ENCODE peak calls at places on chromosomes 16 and 17, in five cellular contexts. U is breast epithelium, X is aorta, M is adrenal gland, C is H1. N is an unnamed sample.

GRCh38 chr17:78785011-78785662 is 3.1 kb upstream of the CYTH1 start:
- DNase-seq in C (no peak), X (no peak), M (peak; percentile 18), U (peak; percentile 39), N (no peak)

GRCh38 chr17:40071720-40072480 is 9.1 kb downstream of the THRA start:
- DNase-seq in U (peak; percentile 87), C (no peak), M (peak; percentile 97), X (peak; percentile 83), N (no peak)

GRCh38 chr17:81027591-81028505 is 7.1 kb upstream of the BAIAP2 start:
- DNase-seq in X (peak; percentile 48), C (no peak), U (no peak), M (no peak), N (no peak)

GRCh38 chr17:44655983-44656700 is at the start of gene MEIOC:
- DNase-seq in X (no peak), U (no peak), M (no peak), C (peak; percentile 84), N (peak; percentile 55)

GRCh38 chr17:14209215-14209614 is 27.4 kb downstream of the CDRT15 start:
- DNase-seq in U (no peak), X (no peak), M (no peak), C (no peak), N (no peak)

GRCh38 chr17:83152745-83153611 is 73.6 kb downstream of the METRNL start:
- DNase-seq in U (peak; percentile 49), M (peak; percentile 33), C (no peak), X (peak; percentile 87), N (no peak)

GRCh38 chr17:41382396-41382795 is 290 bp upstream of the KRT34 start:
- DNase-seq in U (no peak), X (no peak), M (no peak), C (no peak), N (no peak)

GRCh38 chr17:57987582-57988300 is at the start of gene VEZF1:
- DNase-seq in M (peak; percentile 68), U (peak; percentile 68), X (peak; percentile 87), C (no peak), N (no peak)

GRCh38 chr17:62937636-62938035 is 28.4 kb upstream of the TANC2 start:
- DNase-seq in U (no peak), X (no peak), M (no peak), C (no peak), N (no peak)

GRCh38 chr17:75850928-75851692 is 4.0 kb downstream of the WBP2 start:
- DNase-seq in C (no peak), X (no peak), U (no peak), M (peak; percentile 78), N (no peak)

GRCh38 chr17:45734598-45734997 is 49.5 kb upstream of the CRHR1 start:
- DNase-seq in U (no peak), M (no peak), C (no peak), X (no peak), N (no peak)

GRCh38 chr16:67264866-67265265 is 14.5 kb upstream of the PLEKHG4 start:
- DNase-seq in U (no peak), X (no peak), M (no peak), C (no peak), N (no peak)

GRCh38 chr17:76000016-76000754 is 470 bp upstream of the CDK3 start:
- DNase-seq in C (peak; percentile 97), X (no peak), M (peak; percentile 47), U (no peak), N (no peak)

GRCh38 chr16:56241596-56241995 is 50.3 kb downstream of the GNAO1 start:
- DNase-seq in X (no peak), C (no peak), U (no peak), M (no peak), N (no peak)

GRCh38 chr16:1084971-1085370 is 11.1 kb downstream of the C1QTNF8 start:
- DNase-seq in X (no peak), M (no peak), U (no peak), C (no peak), N (no peak)

GRCh38 chr16:1081734-1082265 is 9.3 kb downstream of the SSTR5 start:
- DNase-seq in X (no peak), C (no peak), U (no peak), M (no peak), N (no peak)

GRCh38 chr16:1082266-1082951 is 9.9 kb downstream of the SSTR5 start:
- DNase-seq in U (no peak), X (no peak), M (no peak), C (no peak), N (no peak)

GRCh38 chr16:1080801-1081733 is 8.5 kb downstream of the SSTR5 start:
- DNase-seq in C (no peak), M (no peak), X (no peak), U (no peak), N (no peak)

GRCh38 chr16:1082952-1083675 is 10.6 kb downstream of the SSTR5 start:
- DNase-seq in U (no peak), M (peak; percentile 56), X (no peak), C (no peak), N (no peak)
- H3K27me3 ChIP-seq in U (peaks cover 3% of the 10 kb centered on the region), M (no peaks in the 10 kb centered on the region), X (no peaks in the 10 kb centered on the region), C (no peaks in the 10 kb centered on the region), N (no peaks in the 10 kb centered on the region)

GRCh38 chr17:7416323-7416722 is 3.8 kb upstream of the SPEM1 start:
- DNase-seq in X (no peak), M (no peak), C (no peak), U (no peak), N (no peak)
- H3K4me1 ChIP-seq in X (no peaks in the 10 kb centered on the region), M (no peaks in the 10 kb centered on the region), C (peaks cover 17% of the 10 kb centered on the region), U (no peaks in the 10 kb centered on the region), N (peaks cover 5% of the 10 kb centered on the region)

GRCh38 chr17:29008591-29008990 is 2.8 kb upstream of the SEZ6 start:
- DNase-seq in C (no peak), U (no peak), M (no peak), X (no peak), N (no peak)
- H3K27me3 ChIP-seq in C (peaks cover 18% of the 10 kb centered on the region), U (peaks cover 5% of the 10 kb centered on the region), M (peaks cover 19% of the 10 kb centered on the region), X (no peaks in the 10 kb centered on the region), N (peaks cover 6% of the 10 kb centered on the region)

DNA sequence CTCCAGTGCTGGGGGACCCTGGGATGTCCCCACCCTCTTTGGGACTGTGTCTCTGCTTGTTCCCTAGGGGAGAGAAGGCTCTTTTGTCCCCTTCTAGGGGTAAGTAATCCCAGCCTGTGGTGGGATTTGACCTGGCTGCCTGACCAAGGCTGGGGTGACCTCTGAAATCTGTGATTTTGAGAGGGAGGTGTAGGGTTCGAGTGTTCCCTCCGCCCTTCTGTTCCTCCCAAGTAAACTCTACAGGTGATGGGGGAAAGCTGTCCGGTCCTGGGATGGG is 617 bp downstream of the TMEM92 start:
- DNase-seq in M (no peak), X (peak; percentile 14), U (no peak), C (no peak), N (no peak)
- H3K4me1 ChIP-seq in M (no peaks in the 10 kb centered on the region), X (no peaks in the 10 kb centered on the region), U (no peaks in the 10 kb centered on the region), C (peaks cover 28% of the 10 kb centered on the region), N (peaks cover 21% of the 10 kb centered on the region)

GRCh38 chr16:155031-155398 is 2.6 kb downstream of the HBZ start:
- DNase-seq in M (no peak), U (no peak), X (no peak), C (no peak), N (no peak)

GRCh38 chr16:152141-153128 is at the start of gene HBZ:
- DNase-seq in M (no peak), X (no peak), C (no peak), U (no peak), N (no peak)

GRCh38 chr16:149024-149675 is 3.3 kb upstream of the HBZ start:
- DNase-seq in C (no peak), M (no peak), X (no peak), U (no peak), N (no peak)

GRCh38 chr16:159136-159849 is 6.5 kb upstream of the HBM start:
- DNase-seq in U (no peak), C (no peak), X (no peak), M (no peak), N (no peak)

DNA sequence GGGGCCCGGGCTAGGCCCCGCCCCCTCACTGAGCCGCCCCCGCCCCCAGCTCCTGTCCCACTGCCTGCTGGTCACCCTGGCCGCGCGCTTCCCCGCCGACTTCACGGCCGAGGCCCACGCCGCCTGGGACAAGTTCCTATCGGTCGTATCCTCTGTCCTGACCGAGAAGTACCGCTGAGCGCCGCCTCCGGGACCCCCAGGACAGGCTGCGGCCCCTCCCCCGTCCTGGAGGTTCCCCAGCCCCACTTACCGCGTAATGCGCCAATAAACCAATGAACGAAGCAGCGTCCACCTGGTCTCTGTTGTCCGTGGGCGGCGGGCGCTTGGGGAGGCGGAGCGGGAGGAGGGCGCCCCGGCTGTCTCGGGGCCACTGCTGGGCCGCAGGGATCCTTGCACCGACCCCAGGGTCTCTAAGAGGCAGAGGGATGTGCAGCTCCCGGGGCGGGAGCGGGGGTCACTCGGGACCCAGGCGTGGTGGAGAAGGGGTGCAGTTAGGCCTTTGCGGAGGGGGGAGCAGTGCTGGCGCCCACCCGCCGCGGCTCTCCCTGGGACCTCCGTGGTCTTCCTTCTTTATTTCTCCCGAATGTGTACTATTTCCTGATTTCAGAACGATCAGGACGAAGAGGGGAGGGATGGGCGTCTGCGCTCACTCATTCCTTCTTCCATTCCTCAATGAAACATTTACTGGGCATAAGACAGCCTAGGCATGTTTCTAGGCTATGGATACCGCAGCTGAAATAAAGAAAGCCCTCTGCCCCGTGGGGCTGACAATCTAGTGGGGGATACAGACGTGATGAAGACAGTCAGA is 2.0 kb downstream of the HBZ start:
- DNase-seq in C (peak; percentile 81), M (no peak), U (no peak), X (no peak), N (no peak)
- H3K27me3 ChIP-seq in C (peaks cover 23% of the 10 kb centered on the region), M (peaks cover 5% of the 10 kb centered on the region), U (no peaks in the 10 kb centered on the region), X (peaks cover 2% of the 10 kb centered on the region), N (peaks cover 6% of the 10 kb centered on the region)

DNA sequence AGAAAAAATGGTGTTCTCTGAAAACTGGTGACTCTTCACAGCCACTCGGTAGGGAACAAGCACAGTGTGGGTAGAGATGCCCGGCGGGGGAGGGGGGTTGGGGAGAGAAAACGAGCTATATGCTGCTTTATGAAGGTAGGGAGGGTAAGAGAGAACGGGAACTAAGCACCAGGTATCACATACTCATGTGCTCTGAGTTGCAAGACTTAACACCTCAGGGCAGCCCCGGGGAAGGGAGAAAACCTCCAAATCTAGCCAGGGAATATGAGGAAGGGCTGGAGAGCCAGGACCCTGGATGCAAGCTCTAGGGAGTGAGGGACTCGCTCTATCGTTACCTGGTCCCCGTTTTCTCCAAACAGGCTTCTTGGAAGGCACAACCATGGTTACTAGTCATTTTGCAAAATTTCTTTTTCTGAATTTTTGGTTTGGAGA is 35.3 kb downstream of the HIC1 start:
- DNase-seq in U (no peak), C (no peak), X (no peak), M (no peak), N (no peak)
- H3K4me1 ChIP-seq in U (peaks cover 14% of the 10 kb centered on the region), C (no peaks in the 10 kb centered on the region), X (no peaks in the 10 kb centered on the region), M (peaks cover 19% of the 10 kb centered on the region), N (peaks cover 2% of the 10 kb centered on the region)

GRCh38 chr16:84931107-84931494 is 80.2 kb downstream of the ZDHHC7 start:
- DNase-seq in X (no peak), M (no peak), C (no peak), U (no peak), N (no peak)
- H3K27me3 ChIP-seq in X (no peaks in the 10 kb centered on the region), M (no peaks in the 10 kb centered on the region), C (no peaks in the 10 kb centered on the region), U (no peaks in the 10 kb centered on the region), N (no peaks in the 10 kb centered on the region)

DNA sequence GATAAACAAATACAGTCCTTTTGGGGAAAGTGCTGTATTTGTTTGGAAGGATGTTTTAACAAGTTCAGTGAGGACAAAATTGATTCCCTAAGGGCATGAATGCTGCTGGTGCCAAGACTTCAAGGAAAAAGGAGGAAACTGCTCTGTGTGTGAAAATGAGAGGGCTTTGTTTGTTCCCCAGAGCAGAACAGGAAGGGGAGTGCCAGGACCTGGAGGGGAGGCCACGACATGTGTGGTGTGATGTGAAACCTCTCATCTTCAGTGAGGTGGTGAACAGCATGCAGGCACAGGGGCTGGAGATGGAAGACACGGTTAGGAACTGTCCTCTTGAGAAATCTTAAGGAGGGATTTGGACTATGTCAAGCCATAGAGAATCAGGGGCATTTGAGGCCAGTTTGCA is 46.6 kb upstream of the GRIN2A start:
- DNase-seq in X (no peak), M (no peak), C (no peak), U (no peak), N (no peak)
- H3K4me1 ChIP-seq in X (no peaks in the 10 kb centered on the region), M (no peaks in the 10 kb centered on the region), C (no peaks in the 10 kb centered on the region), U (no peaks in the 10 kb centered on the region), N (peaks cover 1% of the 10 kb centered on the region)